ENCODE peak calls at places on chromosomes 4 and X, in four cellular contexts. Z is heart right ventricle; K is CD8-positive, alpha-beta T cell; X is A549. L is an unnamed sample.

GRCh38 chr4:115121351-115122043 is 8.1 kb upstream of the NDST4 start:
- DNase-seq in K (no peak), Z (no peak), X (no peak), L (no peak)

GRCh38 chr4:83929550-83929949 is 393.6 kb downstream of the GPAT3 start:
- DNase-seq in K (no peak), Z (no peak), X (no peak), L (no peak)

GRCh38 chr4:30617836-30618235 is 102.3 kb upstream of the PCDH7 start:
- DNase-seq in Z (no peak), X (no peak), K (no peak), L (no peak)

GRCh38 chrX:1400731-1401471 is 9.0 kb upstream of the SLC25A6 start:
- DNase-seq in Z (peak), X (no peak), K (no peak), L (no peak)

GRCh38 chrX:10377427-10377826 is 220.7 kb downstream of the CLCN4 start:
- DNase-seq in K (no peak), Z (no peak), X (no peak), L (no peak)

GRCh38 chr4:186144596-186145569 is 40.4 kb downstream of the FAM149A start:
- DNase-seq in Z (peak), X (peak), K (no peak), L (no peak)

GRCh38 chrX:124010157-124010556 is 48.7 kb downstream of the STAG2 start:
- DNase-seq in K (no peak), X (no peak), Z (no peak), L (no peak)

GRCh38 chr4:803884-804283 is 22.0 kb downstream of the CPLX1 start:
- DNase-seq in X (no peak), Z (no peak), K (no peak), L (no peak)

GRCh38 chr4:156553659-156554058 is 417.9 kb downstream of the PDGFC start:
- DNase-seq in X (no peak), K (no peak), Z (no peak), L (no peak)

GRCh38 chr4:79855081-79855480 is 217.9 kb downstream of the ANTXR2 start:
- DNase-seq in Z (no peak), X (no peak), K (no peak), L (no peak)

GRCh38 chr4:72817012-72817411 is 248.0 kb upstream of the ADAMTS3 start:
- DNase-seq in K (no peak), X (no peak), Z (no peak), L (no peak)

DNA sequence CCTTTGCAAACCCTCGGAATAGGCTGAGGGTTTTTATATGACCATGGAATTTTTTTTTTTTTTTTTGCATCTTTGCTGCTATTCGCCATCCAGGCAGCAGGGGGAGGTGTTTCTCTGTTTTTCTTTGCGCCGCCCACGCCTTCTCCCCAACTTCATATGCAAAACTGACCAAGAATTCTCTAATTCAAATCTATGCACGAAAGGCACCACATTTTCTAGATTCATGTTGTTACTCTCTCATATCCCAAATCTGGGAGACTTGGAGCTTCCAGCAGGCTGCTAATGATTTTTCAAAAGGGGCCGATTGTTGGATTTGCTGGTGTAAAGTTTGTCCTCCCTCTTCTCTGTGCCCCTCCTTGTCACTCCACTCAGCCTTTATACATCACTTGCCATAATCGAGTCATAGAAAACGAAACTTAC is 29.1 kb upstream of the BOD1L1 start:
- DNase-seq in K (peak), X (peak), Z (peak), L (no peak)
- H3K4me3 ChIP-seq in K (peak), X (no peak), Z (peak), L (no peak)

GRCh38 chr4:3073158-3074077 is 920 bp downstream of the HTT-AS start:
- DNase-seq in K (no peak), Z (no peak), X (no peak), L (peak)
- TF ChIP-seq CTCF in K (no peak), Z (no peak), X (no peak), L (peak)

GRCh38 chrX:43631841-43632240 is 24.3 kb upstream of the MAOA start:
- DNase-seq in X (no peak), K (no peak), Z (no peak), L (no peak)
- H3K4me3 ChIP-seq in X (no peak), K (no peak), Z (no peak), L (no peak)

GRCh38 chr4:111943796-111944203 is 201.5 kb upstream of the FAM241A start:
- DNase-seq in Z (no peak), K (no peak), X (peak), L (no peak)
- TF ChIP-seq CTCF in Z (no peak), K (no peak), X (peak), L (peak)

GRCh38 chr4:61763682-61764081 is 563.6 kb downstream of the ADGRL3 start:
- DNase-seq in Z (no peak), X (no peak), K (no peak), L (no peak)

GRCh38 chr4:61762722-61763627 is 562.8 kb downstream of the ADGRL3 start:
- DNase-seq in K (no peak), Z (no peak), X (no peak), L (no peak)

GRCh38 chr4:61760820-61761219 is 560.7 kb downstream of the ADGRL3 start:
- DNase-seq in X (no peak), Z (no peak), K (no peak), L (no peak)
- H3K4me3 ChIP-seq in X (no peak), Z (no peak), K (no peak), L (no peak)

GRCh38 chrX:15930585-15930984 is 76.0 kb upstream of the AP1S2 start:
- DNase-seq in X (peak), Z (no peak), K (no peak), L (no peak)
- TF ChIP-seq CTCF in X (peak), Z (peak), K (no peak), L (peak)

DNA sequence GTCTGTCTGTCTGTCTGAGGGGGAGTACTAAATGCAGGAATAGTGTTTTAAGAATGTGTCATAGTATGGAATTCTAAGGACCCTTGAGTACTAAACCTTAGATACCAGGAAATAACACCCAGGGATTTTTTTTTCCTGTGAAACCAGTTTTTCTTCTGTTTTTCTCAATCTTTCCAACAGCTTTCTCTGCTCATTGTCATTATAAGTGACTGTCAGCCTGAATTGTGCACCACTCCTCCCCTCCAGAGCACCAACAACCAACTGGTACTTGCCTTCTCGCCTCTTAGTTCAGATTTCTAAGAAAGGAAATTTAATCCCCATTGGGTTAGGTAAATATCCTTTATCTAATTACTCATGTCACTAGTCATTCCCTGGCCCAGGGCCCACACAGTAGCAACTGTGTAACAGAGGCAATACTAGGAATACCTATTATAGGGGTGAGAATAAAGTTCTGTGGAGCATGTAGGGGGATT is 320.6 kb downstream of the ADGRL3 start:
- DNase-seq in Z (no peak), K (no peak), X (no peak), L (no peak)
- H3K4me3 ChIP-seq in Z (no peak), K (no peak), X (no peak), L (no peak)

DNA sequence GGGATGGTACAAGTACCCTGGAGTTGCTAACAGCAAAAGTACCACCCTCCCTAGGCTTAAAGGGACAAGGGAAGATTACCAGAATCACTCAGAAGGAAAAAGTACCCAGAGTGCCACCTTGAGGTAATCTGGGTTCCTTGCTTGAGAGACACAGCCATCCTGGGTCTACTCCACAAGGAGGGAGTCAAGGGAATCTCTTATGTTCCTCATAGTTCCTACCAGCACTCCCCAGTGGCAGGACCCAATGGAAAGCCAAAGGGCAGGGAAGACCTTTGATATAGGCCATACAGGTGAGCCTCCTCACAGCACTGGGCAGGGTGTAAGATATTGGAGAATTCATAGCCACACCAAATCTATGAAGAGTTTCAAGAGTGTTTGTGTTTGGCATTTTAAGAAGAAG is 5.7 kb downstream of the IL2 start:
- DNase-seq in Z (no peak), K (no peak), X (peak), L (peak)
- TF ChIP-seq CTCF in Z (no peak), K (no peak), X (no peak), L (peak)

GRCh38 chr4:113355550-113356371 is 306.3 kb downstream of the ANK2 start:
- DNase-seq in K (peak), Z (peak), X (no peak), L (peak)
- H3K4me3 ChIP-seq in K (peak), Z (no peak), X (no peak), L (no peak)